ENCODE peak calls at places on chromosomes 16 and 17, in seven cellular contexts. One of them, this sample, is unnamed.
A peak's percentile ranks its signal among the peaks of the same experiment; 100 is the strongest.

GRCh38 chr17:50055055-50055425 is 870 bp upstream of the ITGA3 start:
- DNase-seq in ovary: no peak
- DNase-seq in psoas muscle: peak; percentile 53
- DNase-seq in nephron progenitor cell: peak; percentile 21
- DNase-seq in CD8-positive, alpha-beta T cell: no peak
- DNase-seq in AG10803: no peak
- DNase-seq in breast epithelium: peak; percentile 85
- DNase-seq in this sample: peak; percentile 12

GRCh38 chr16:31253642-31254045 is 6.1 kb upstream of the ITGAM start:
- DNase-seq in ovary: no peak
- DNase-seq in psoas muscle: peak; percentile 63
- DNase-seq in nephron progenitor cell: no peak
- DNase-seq in CD8-positive, alpha-beta T cell: no peak
- DNase-seq in AG10803: no peak
- DNase-seq in breast epithelium: no peak
- DNase-seq in this sample: peak; percentile 91

GRCh38 chr16:27234603-27235002 is 31.3 kb downstream of the KDM8 start:
- DNase-seq in ovary: no peak
- DNase-seq in psoas muscle: no peak
- DNase-seq in nephron progenitor cell: no peak
- DNase-seq in CD8-positive, alpha-beta T cell: no peak
- DNase-seq in AG10803: no peak
- DNase-seq in breast epithelium: no peak
- DNase-seq in this sample: no peak

GRCh38 chr17:41811549-41812175 is at the start of gene P3H4:
- DNase-seq in ovary: peak; percentile 81
- DNase-seq in psoas muscle: peak; percentile 89
- DNase-seq in nephron progenitor cell: peak; percentile 80
- DNase-seq in CD8-positive, alpha-beta T cell: peak; percentile 57
- DNase-seq in AG10803: peak; percentile 75
- DNase-seq in breast epithelium: peak; percentile 75
- DNase-seq in this sample: peak; percentile 68

GRCh38 chr17:5615476-5615875 is 31.2 kb upstream of the NLRP1 start:
- DNase-seq in ovary: no peak
- DNase-seq in psoas muscle: no peak
- DNase-seq in nephron progenitor cell: no peak
- DNase-seq in CD8-positive, alpha-beta T cell: no peak
- DNase-seq in AG10803: no peak
- DNase-seq in breast epithelium: no peak
- DNase-seq in this sample: no peak

GRCh38 chr16:88605186-88606145 is 32.9 kb upstream of the IL17C start:
- DNase-seq in ovary: no peak
- DNase-seq in psoas muscle: no peak
- DNase-seq in nephron progenitor cell: no peak
- DNase-seq in CD8-positive, alpha-beta T cell: no peak
- DNase-seq in AG10803: no peak
- DNase-seq in breast epithelium: no peak
- DNase-seq in this sample: no peak

GRCh38 chr16:65111306-65111705 is 10.6 kb downstream of the CDH11 start:
- DNase-seq in ovary: no peak
- DNase-seq in psoas muscle: no peak
- DNase-seq in nephron progenitor cell: no peak
- DNase-seq in CD8-positive, alpha-beta T cell: no peak
- DNase-seq in AG10803: no peak
- DNase-seq in breast epithelium: no peak
- DNase-seq in this sample: no peak

GRCh38 chr17:74465378-74466110 is 890 bp upstream of the CD300A start:
- DNase-seq in ovary: no peak
- DNase-seq in psoas muscle: no peak
- DNase-seq in nephron progenitor cell: no peak
- DNase-seq in CD8-positive, alpha-beta T cell: no peak
- DNase-seq in AG10803: no peak
- DNase-seq in breast epithelium: no peak
- DNase-seq in this sample: no peak

GRCh38 chr17:35094902-35095301 is 24.8 kb downstream of the RAD51D start:
- DNase-seq in ovary: no peak
- DNase-seq in psoas muscle: no peak
- DNase-seq in nephron progenitor cell: no peak
- DNase-seq in CD8-positive, alpha-beta T cell: no peak
- DNase-seq in AG10803: peak; percentile 83
- DNase-seq in breast epithelium: no peak
- DNase-seq in this sample: no peak

GRCh38 chr16:67655363-67655762 is 4.7 kb downstream of the ACD start:
- DNase-seq in ovary: no peak
- DNase-seq in psoas muscle: no peak
- DNase-seq in nephron progenitor cell: no peak
- DNase-seq in CD8-positive, alpha-beta T cell: no peak
- DNase-seq in AG10803: no peak
- DNase-seq in breast epithelium: no peak
- DNase-seq in this sample: no peak

GRCh38 chr17:63998050-63998720 is at the start of gene PRR29:
- DNase-seq in ovary: peak; percentile 66
- DNase-seq in psoas muscle: peak; percentile 85
- DNase-seq in nephron progenitor cell: peak; percentile 93
- DNase-seq in CD8-positive, alpha-beta T cell: peak; percentile 63
- DNase-seq in AG10803: peak; percentile 36
- DNase-seq in breast epithelium: peak; percentile 57
- DNase-seq in this sample: peak; percentile 67

GRCh38 chr16:69942099-69942491 is 9.0 kb upstream of the CLEC18A start:
- DNase-seq in ovary: no peak
- DNase-seq in psoas muscle: peak; percentile 53
- DNase-seq in nephron progenitor cell: peak; percentile 38
- DNase-seq in CD8-positive, alpha-beta T cell: no peak
- DNase-seq in AG10803: no peak
- DNase-seq in breast epithelium: no peak
- DNase-seq in this sample: no peak

GRCh38 chr16:82329504-82330192 is 159.6 kb upstream of the MPHOSPH6 start:
- DNase-seq in ovary: no peak
- DNase-seq in psoas muscle: no peak
- DNase-seq in nephron progenitor cell: peak; percentile 17
- DNase-seq in CD8-positive, alpha-beta T cell: no peak
- DNase-seq in AG10803: no peak
- DNase-seq in breast epithelium: peak; percentile 60
- DNase-seq in this sample: no peak

GRCh38 chr17:75031972-75032895 is 14.5 kb downstream of the ATP5PD start:
- DNase-seq in ovary: peak; percentile 88
- DNase-seq in psoas muscle: peak; percentile 86
- DNase-seq in nephron progenitor cell: peak; percentile 27
- DNase-seq in CD8-positive, alpha-beta T cell: peak; percentile 32
- DNase-seq in AG10803: peak; percentile 83
- DNase-seq in breast epithelium: peak; percentile 69
- DNase-seq in this sample: peak; percentile 79

GRCh38 chr17:82884923-82885322 is 45.1 kb upstream of the ZNF750 start:
- DNase-seq in ovary: no peak
- DNase-seq in psoas muscle: no peak
- DNase-seq in nephron progenitor cell: no peak
- DNase-seq in CD8-positive, alpha-beta T cell: peak; percentile 37
- DNase-seq in AG10803: no peak
- DNase-seq in breast epithelium: no peak
- DNase-seq in this sample: no peak

GRCh38 chr16:87344931-87345631 is 27.9 kb upstream of the C16orf95 start:
- DNase-seq in ovary: peak; percentile 49
- DNase-seq in psoas muscle: no peak
- DNase-seq in nephron progenitor cell: no peak
- DNase-seq in CD8-positive, alpha-beta T cell: peak; percentile 42
- DNase-seq in AG10803: no peak
- DNase-seq in breast epithelium: no peak
- DNase-seq in this sample: no peak

GRCh38 chr16:28126684-28127620 is 63.4 kb upstream of the GSG1L start:
- DNase-seq in ovary: no peak
- DNase-seq in psoas muscle: no peak
- DNase-seq in nephron progenitor cell: no peak
- DNase-seq in CD8-positive, alpha-beta T cell: no peak
- DNase-seq in AG10803: no peak
- DNase-seq in breast epithelium: no peak
- DNase-seq in this sample: no peak

GRCh38 chr16:78237856-78238255 is 138.4 kb downstream of the WWOX start:
- DNase-seq in ovary: no peak
- DNase-seq in psoas muscle: no peak
- DNase-seq in nephron progenitor cell: no peak
- DNase-seq in CD8-positive, alpha-beta T cell: no peak
- DNase-seq in AG10803: no peak
- DNase-seq in breast epithelium: no peak
- DNase-seq in this sample: no peak

GRCh38 chr16:78242231-78242630 is 142.8 kb downstream of the WWOX start:
- DNase-seq in ovary: no peak
- DNase-seq in psoas muscle: no peak
- DNase-seq in nephron progenitor cell: no peak
- DNase-seq in CD8-positive, alpha-beta T cell: no peak
- DNase-seq in AG10803: no peak
- DNase-seq in breast epithelium: no peak
- DNase-seq in this sample: no peak

GRCh38 chr16:78244131-78244899 is 144.9 kb downstream of the WWOX start:
- DNase-seq in ovary: no peak
- DNase-seq in psoas muscle: no peak
- DNase-seq in nephron progenitor cell: no peak
- DNase-seq in CD8-positive, alpha-beta T cell: no peak
- DNase-seq in AG10803: no peak
- DNase-seq in breast epithelium: no peak
- DNase-seq in this sample: no peak

GRCh38 chr16:78237346-78237745 is 137.9 kb downstream of the WWOX start:
- DNase-seq in ovary: no peak
- DNase-seq in psoas muscle: no peak
- DNase-seq in nephron progenitor cell: no peak
- DNase-seq in CD8-positive, alpha-beta T cell: no peak
- DNase-seq in AG10803: no peak
- DNase-seq in breast epithelium: no peak
- DNase-seq in this sample: no peak

GRCh38 chr16:78240459-78241222 is 141.2 kb downstream of the WWOX start:
- DNase-seq in ovary: no peak
- DNase-seq in psoas muscle: no peak
- DNase-seq in nephron progenitor cell: no peak
- DNase-seq in CD8-positive, alpha-beta T cell: no peak
- DNase-seq in AG10803: no peak
- DNase-seq in breast epithelium: peak; percentile 59
- DNase-seq in this sample: no peak
- TF ChIP-seq CTCF in ovary: no peak
- TF ChIP-seq CTCF in psoas muscle: no peak
- TF ChIP-seq CTCF in nephron progenitor cell: no peak
- TF ChIP-seq CTCF in CD8-positive, alpha-beta T cell: no peak
- TF ChIP-seq CTCF in AG10803: no peak
- TF ChIP-seq CTCF in breast epithelium: no peak
- TF ChIP-seq CTCF in this sample: no peak

DNA sequence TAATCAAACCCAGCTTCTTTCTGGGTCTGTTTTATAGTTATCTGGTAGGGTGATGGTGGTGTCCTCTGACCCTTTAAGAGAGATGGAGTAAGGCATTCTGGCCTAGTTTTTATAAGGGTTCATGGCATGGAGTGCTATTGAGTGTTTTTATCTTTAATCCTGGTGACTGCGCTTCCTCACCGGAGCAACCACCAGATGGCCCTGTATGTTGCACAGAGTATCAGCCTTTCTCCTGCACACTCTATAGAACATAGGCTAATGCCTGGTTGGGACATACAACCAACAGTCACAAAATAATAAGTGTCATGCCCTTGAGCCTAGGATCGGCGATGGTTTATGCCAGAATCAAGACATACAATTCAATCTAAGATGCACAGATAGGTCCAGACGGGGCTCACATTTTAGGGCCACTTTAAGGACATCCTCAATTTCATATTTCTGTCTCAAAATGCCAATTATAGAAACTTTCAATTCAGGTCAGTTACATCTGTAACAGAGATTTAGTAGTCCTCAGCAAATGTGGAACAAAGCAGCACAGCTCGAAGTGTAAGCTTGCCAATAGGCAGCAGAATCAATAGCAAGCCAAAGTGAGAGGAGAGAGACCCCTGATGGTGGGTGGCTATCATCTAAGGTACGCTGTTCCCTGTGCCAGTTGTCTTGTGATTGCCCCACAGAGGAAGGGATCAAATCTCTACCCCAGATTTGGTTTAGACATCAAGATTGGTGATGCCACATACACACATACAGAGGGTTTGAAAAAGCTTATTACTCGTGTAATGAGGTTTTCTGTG is 37.2 kb upstream of the HOXB9 start:
- DNase-seq in ovary: no peak
- DNase-seq in psoas muscle: no peak
- DNase-seq in nephron progenitor cell: no peak
- DNase-seq in CD8-positive, alpha-beta T cell: no peak
- DNase-seq in AG10803: no peak
- DNase-seq in breast epithelium: no peak
- DNase-seq in this sample: no peak
- TF ChIP-seq CTCF in ovary: no peak
- TF ChIP-seq CTCF in psoas muscle: no peak
- TF ChIP-seq CTCF in nephron progenitor cell: no peak
- TF ChIP-seq CTCF in CD8-positive, alpha-beta T cell: no peak
- TF ChIP-seq CTCF in AG10803: no peak
- TF ChIP-seq CTCF in breast epithelium: no peak
- TF ChIP-seq CTCF in this sample: no peak

GRCh38 chr17:28368915-28369683 is 1.0 kb downstream of the VTN start:
- DNase-seq in ovary: no peak
- DNase-seq in psoas muscle: no peak
- DNase-seq in nephron progenitor cell: no peak
- DNase-seq in CD8-positive, alpha-beta T cell: no peak
- DNase-seq in AG10803: no peak
- DNase-seq in breast epithelium: no peak
- DNase-seq in this sample: no peak

GRCh38 chr17:28370035-28370743 is at the start of gene VTN:
- DNase-seq in ovary: no peak
- DNase-seq in psoas muscle: no peak
- DNase-seq in nephron progenitor cell: peak; percentile 61
- DNase-seq in CD8-positive, alpha-beta T cell: no peak
- DNase-seq in AG10803: no peak
- DNase-seq in breast epithelium: no peak
- DNase-seq in this sample: peak; percentile 45

GRCh38 chr17:28368306-28368831 is 1.7 kb downstream of the VTN start:
- DNase-seq in ovary: no peak
- DNase-seq in psoas muscle: no peak
- DNase-seq in nephron progenitor cell: no peak
- DNase-seq in CD8-positive, alpha-beta T cell: no peak
- DNase-seq in AG10803: no peak
- DNase-seq in breast epithelium: no peak
- DNase-seq in this sample: no peak

GRCh38 chr17:28370744-28371103 is 617 bp upstream of the VTN start:
- DNase-seq in ovary: no peak
- DNase-seq in psoas muscle: no peak
- DNase-seq in nephron progenitor cell: no peak
- DNase-seq in CD8-positive, alpha-beta T cell: no peak
- DNase-seq in AG10803: no peak
- DNase-seq in breast epithelium: no peak
- DNase-seq in this sample: no peak

DNA sequence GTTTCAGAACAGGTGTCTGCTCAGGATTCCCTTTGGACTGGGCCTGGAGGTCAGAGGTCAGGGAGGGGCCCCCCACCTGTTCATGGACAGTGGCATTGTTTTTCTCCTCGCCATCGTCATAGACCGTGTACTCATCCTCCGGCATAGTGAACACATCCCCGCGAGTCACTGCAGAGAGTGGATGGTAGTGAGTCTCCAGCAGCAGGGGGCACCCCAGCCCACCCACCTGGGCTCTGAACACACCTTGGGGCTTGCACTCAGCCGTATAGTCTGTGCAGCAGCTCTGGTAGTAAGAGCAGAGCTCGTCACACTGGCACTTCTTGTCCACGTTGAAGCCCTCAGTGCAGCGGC is 448 bp downstream of the VTN start:
- DNase-seq in ovary: no peak
- DNase-seq in psoas muscle: no peak
- DNase-seq in nephron progenitor cell: no peak
- DNase-seq in CD8-positive, alpha-beta T cell: no peak
- DNase-seq in AG10803: no peak
- DNase-seq in breast epithelium: no peak
- DNase-seq in this sample: no peak
- TF ChIP-seq CTCF in ovary: no peak
- TF ChIP-seq CTCF in psoas muscle: no peak
- TF ChIP-seq CTCF in nephron progenitor cell: no peak
- TF ChIP-seq CTCF in CD8-positive, alpha-beta T cell: no peak
- TF ChIP-seq CTCF in AG10803: no peak
- TF ChIP-seq CTCF in breast epithelium: no peak
- TF ChIP-seq CTCF in this sample: no peak

GRCh38 chr17:47192549-47192948 is 3.5 kb upstream of the CDC27 start:
- DNase-seq in ovary: no peak
- DNase-seq in psoas muscle: no peak
- DNase-seq in nephron progenitor cell: no peak
- DNase-seq in CD8-positive, alpha-beta T cell: no peak
- DNase-seq in AG10803: peak; percentile 72
- DNase-seq in breast epithelium: no peak
- DNase-seq in this sample: no peak
- TF ChIP-seq CTCF in ovary: no peak
- TF ChIP-seq CTCF in psoas muscle: no peak
- TF ChIP-seq CTCF in nephron progenitor cell: no peak
- TF ChIP-seq CTCF in CD8-positive, alpha-beta T cell: no peak
- TF ChIP-seq CTCF in AG10803: no peak
- TF ChIP-seq CTCF in breast epithelium: no peak
- TF ChIP-seq CTCF in this sample: no peak